ENCODE peak calls at places on chromosome 5, in eight cellular contexts. H, F, D, S, O, N, I and V are unnamed samples.

GRCh38 chr5:169923988-169924387 is 56.3 kb downstream of the INSYN2B start:
- DNase-seq in H (no peak), F (no peak), D (no peak), S (no peak), O (no peak), N (no peak), I (no peak), V (no peak)

GRCh38 chr5:6788439-6788838 is 75.2 kb downstream of the TENT4A start:
- DNase-seq in H (no peak), F (no peak), D (no peak), S (peak), O (no peak), N (peak), I (no peak), V (no peak)

GRCh38 chr5:116600876-116601275 is 26.3 kb upstream of the SEMA6A start:
- DNase-seq in H (no peak), F (no peak), D (peak), S (no peak), O (peak), N (no peak), I (no peak), V (no peak)

GRCh38 chr5:10747678-10748622 is 13.1 kb downstream of the DAP start:
- DNase-seq in H (no peak), F (no peak), D (no peak), S (no peak), O (no peak), N (no peak), I (no peak), V (no peak)

GRCh38 chr5:137735531-137736284 is at the start of gene KLHL3:
- DNase-seq in H (no peak), F (peak), D (peak), S (peak), O (no peak), N (peak), I (peak), V (peak)

GRCh38 chr5:143002459-143003327 is 232.5 kb downstream of the ARHGAP26 start:
- DNase-seq in H (no peak), F (peak), D (peak), S (peak), O (peak), N (no peak), I (no peak), V (no peak)

GRCh38 chr5:141879941-141880738 is 1.9 kb upstream of the PCDH1 start:
- DNase-seq in H (no peak), F (no peak), D (no peak), S (no peak), O (no peak), N (no peak), I (no peak), V (no peak)

GRCh38 chr5:96142786-96143434 is 181.3 kb upstream of the ELL2 start:
- DNase-seq in H (no peak), F (no peak), D (peak), S (peak), O (peak), N (no peak), I (no peak), V (no peak)

GRCh38 chr5:157535042-157535865 is 40.3 kb downstream of the ADAM19 start:
- DNase-seq in H (no peak), F (no peak), D (no peak), S (peak), O (no peak), N (no peak), I (no peak), V (no peak)

GRCh38 chr5:34813473-34813872 is 25.5 kb upstream of the TTC23L start:
- DNase-seq in H (no peak), F (no peak), D (no peak), S (no peak), O (no peak), N (no peak), I (no peak), V (no peak)

GRCh38 chr5:73339165-73339564 is 109.4 kb downstream of the FOXD1 start:
- DNase-seq in H (no peak), F (no peak), D (no peak), S (no peak), O (no peak), N (no peak), I (no peak), V (no peak)